ENCODE peak calls at places on chromosomes 5 and 9, in ten cellular contexts. X is hepatic stellate cell; Y is HFFc6; A is D721Med; K is astrocyte of the hippocampus; M is psoas muscle; E is activated T-helper 1 cell treated with Interleukin-2 at 50 U/mL for 16 hours; C is AG09319; W is T-helper 9 cell; N is CD4-positive, alpha-beta T cell. O is an unnamed sample.
A peak's percentile ranks its signal among the peaks of the same experiment; 100 is the strongest.

GRCh38 chr9:134776080-134776796 is 104.4 kb upstream of the FCN2 start:
- DNase-seq in X (no peak), Y (peak; percentile 60), A (no peak), K (peak; percentile 49), M (no peak), E (no peak), C (no peak), W (no peak), N (no peak), O (no peak)

GRCh38 chr5:18987101-18987500 is 1000.9 kb downstream of the CDH18 start:
- DNase-seq in X (no peak), Y (no peak), A (no peak), K (no peak), M (no peak), E (no peak), C (no peak), W (no peak), N (no peak), O (no peak)

GRCh38 chr9:27382989-27383388 is 86.0 kb upstream of the EQTN start:
- DNase-seq in X (no peak), Y (no peak), A (no peak), K (no peak), M (no peak), E (no peak), C (no peak), W (no peak), N (no peak), O (no peak)

GRCh38 chr9:18849186-18849724 is 183.8 kb downstream of the SAXO1 start:
- DNase-seq in X (no peak), Y (no peak), A (no peak), K (no peak), M (no peak), E (no peak), C (no peak), W (no peak), N (no peak), O (no peak)

GRCh38 chr5:138230261-138230660 is 17.1 kb upstream of the CDC23 start:
- DNase-seq in X (no peak), Y (peak; percentile 59), A (no peak), K (peak; percentile 66), M (no peak), E (no peak), C (no peak), W (no peak), N (no peak), O (no peak)

GRCh38 chr9:133889498-133890301 is 102.4 kb downstream of the VAV2 start:
- DNase-seq in X (peak; percentile 35), Y (peak; percentile 22), A (no peak), K (peak; percentile 59), M (no peak), E (no peak), C (no peak), W (no peak), N (no peak), O (no peak)

GRCh38 chr5:20524956-20525529 is 537.0 kb upstream of the CDH18 start:
- DNase-seq in X (no peak), Y (no peak), A (no peak), K (peak; percentile 27), M (no peak), E (no peak), C (no peak), W (no peak), N (no peak), O (no peak)

GRCh38 chr5:10354048-10354872 is 765 bp downstream of the MARCHF6 start:
- DNase-seq in X (peak; percentile 28), Y (no peak), A (no peak), K (peak; percentile 58), M (no peak), E (no peak), C (no peak), W (peak; percentile 11), N (no peak), O (peak; percentile 26)

GRCh38 chr5:165161204-165161603 is 1655.8 kb downstream of the MAT2B start:
- DNase-seq in X (no peak), Y (no peak), A (no peak), K (no peak), M (no peak), E (no peak), C (no peak), W (no peak), N (no peak), O (no peak)

GRCh38 chr9:71549023-71549422 is 219.3 kb downstream of the CEMIP2 start:
- DNase-seq in X (no peak), Y (no peak), A (no peak), K (no peak), M (no peak), E (no peak), C (no peak), W (no peak), N (no peak), O (no peak)

GRCh38 chr9:806285-807156 is 35.0 kb upstream of the DMRT1 start:
- DNase-seq in X (peak; percentile 47), Y (peak; percentile 25), A (no peak), K (peak; percentile 65), M (no peak), E (no peak), C (no peak), W (no peak), N (no peak), O (no peak)

GRCh38 chr5:94173100-94173499 is 431.7 kb upstream of the POU5F2 start:
- DNase-seq in X (no peak), Y (no peak), A (no peak), K (no peak), M (no peak), E (no peak), C (no peak), W (no peak), N (no peak), O (no peak)

GRCh38 chr5:81069965-81070364 is 109.8 kb downstream of the RASGRF2 start:
- DNase-seq in X (no peak), Y (no peak), A (no peak), K (no peak), M (no peak), E (no peak), C (no peak), W (no peak), N (no peak), O (no peak)

GRCh38 chr9:87662808-87663528 is 63.0 kb upstream of the CTSL start:
- DNase-seq in X (peak; percentile 58), Y (peak; percentile 37), A (peak; percentile 91), K (peak; percentile 89), M (peak; percentile 85), E (no peak), C (peak; percentile 34), W (peak; percentile 29), N (peak; percentile 22), O (peak; percentile 20)

GRCh38 chr9:134378901-134379338 is 52.7 kb downstream of the RXRA start:
- DNase-seq in X (peak; percentile 79), Y (peak; percentile 49), A (no peak), K (peak; percentile 80), M (peak; percentile 87), E (no peak), C (no peak), W (no peak), N (no peak), O (no peak)

GRCh38 chr9:124975131-124975530 is 34.2 kb upstream of the GOLGA1 start:
- DNase-seq in X (no peak), Y (no peak), A (no peak), K (peak; percentile 2), M (no peak), E (no peak), C (no peak), W (no peak), N (no peak), O (no peak)

GRCh38 chr9:107486674-107487520 is 2.7 kb downstream of the KLF4 start:
- DNase-seq in X (no peak), Y (no peak), A (no peak), K (no peak), M (peak; percentile 58), E (no peak), C (no peak), W (no peak), N (no peak), O (no peak)

GRCh38 chr9:33921967-33922895 is 105.3 kb downstream of the UBE2R2 start:
- DNase-seq in X (peak; percentile 45), Y (no peak), A (no peak), K (peak; percentile 27), M (no peak), E (no peak), C (no peak), W (no peak), N (no peak), O (no peak)

GRCh38 chr5:10689391-10690081 is 71.5 kb downstream of the DAP start:
- DNase-seq in X (peak; percentile 40), Y (peak; percentile 75), A (peak; percentile 38), K (peak; percentile 63), M (no peak), E (no peak), C (no peak), W (no peak), N (no peak), O (no peak)

GRCh38 chr5:29161399-29161798 is 2032.1 kb upstream of the CDH6 start:
- DNase-seq in X (no peak), Y (no peak), A (no peak), K (no peak), M (no peak), E (no peak), C (no peak), W (no peak), N (no peak), O (no peak)

GRCh38 chr5:2205185-2205585 is 322.5 kb upstream of the IRX4 start:
- DNase-seq in X (no peak), Y (no peak), A (no peak), K (no peak), M (no peak), E (no peak), C (no peak), W (no peak), N (no peak), O (no peak)

GRCh38 chr9:105138306-105138801 is 106.1 kb upstream of the SLC44A1 start:
- DNase-seq in X (no peak), Y (no peak), A (no peak), K (peak; percentile 33), M (peak; percentile 65), E (no peak), C (no peak), W (no peak), N (no peak), O (no peak)

GRCh38 chr5:176892663-176893062 is 6.5 kb downstream of the HK3 start:
- DNase-seq in X (no peak), Y (no peak), A (no peak), K (no peak), M (no peak), E (no peak), C (no peak), W (no peak), N (no peak), O (no peak)

O was measured in stimulated activated CD8-positive, alpha-beta memory T cell treated with anti-CD3 and anti-CD28 coated beads, Interleukin-4, amount 100 ng/mL, for 24 hours.